ENCODE peak calls at places on chromosomes 16 and 17, in five cellular contexts. Y is body of pancreas, D is kidney, H is colonic mucosa, T is A549. B is an unnamed sample. For H3K4me1, the result is how much of the 10 kb centered on the place peaks cover.

GRCh38 chr16:31224092-31224955 is 7.4 kb upstream of the PYDC1 start:
- DNase-seq in D (no peak), Y (no peak), T (no peak), H (no peak), B (no peak)

GRCh38 chr17:18181358-18181757 is 2.3 kb upstream of the ALKBH5 start:
- DNase-seq in D (no peak), Y (no peak), H (no peak), T (no peak), B (no peak)

GRCh38 chr17:73784015-73784603 is 139.9 kb upstream of the SDK2 start:
- DNase-seq in Y (no peak), H (no peak), D (no peak), T (no peak), B (no peak)

GRCh38 chr16:75029854-75030253 is 31.0 kb downstream of the ZNRF1 start:
- DNase-seq in D (no peak), H (no peak), T (no peak), Y (no peak), B (no peak)

GRCh38 chr17:19242926-19243325 is 5.8 kb downstream of the EPN2 start:
- DNase-seq in T (no peak), Y (no peak), D (no peak), H (no peak), B (no peak)

GRCh38 chr16:78154729-78155461 is 55.4 kb downstream of the WWOX start:
- DNase-seq in Y (no peak), D (no peak), H (no peak), T (no peak), B (no peak)

GRCh38 chr16:48050871-48051270 is 104.9 kb downstream of the ABCC12 start:
- DNase-seq in Y (no peak), T (no peak), H (no peak), D (no peak), B (no peak)

GRCh38 chr17:48722201-48722907 is at the start of gene PRAC1:
- DNase-seq in H (peak), Y (no peak), T (no peak), D (no peak), B (peak)

GRCh38 chr17:40486513-40487370 is 14.7 kb downstream of the TNS4 start:
- DNase-seq in D (peak), H (no peak), Y (no peak), T (no peak), B (no peak)

GRCh38 chr16:10619271-10619849 is 39.0 kb upstream of the EMP2 start:
- DNase-seq in D (no peak), H (peak), Y (no peak), T (no peak), B (no peak)

GRCh38 chr17:27376637-27377547 is 79.4 kb upstream of the KSR1 start:
- DNase-seq in T (no peak), H (no peak), Y (no peak), D (no peak), B (no peak)

GRCh38 chr16:12801511-12802042 is 2.1 kb downstream of the CPPED1 start:
- DNase-seq in D (no peak), T (no peak), Y (peak), H (peak), B (no peak)

GRCh38 chr17:82120148-82120547 is 22.1 kb upstream of the FASN start:
- DNase-seq in T (no peak), Y (no peak), D (no peak), H (no peak), B (no peak)

GRCh38 chr17:82808006-82808405 is 31.8 kb downstream of the ZNF750 start:
- DNase-seq in Y (no peak), H (no peak), D (no peak), T (no peak), B (no peak)

GRCh38 chr17:19973146-19973545 is 4.5 kb downstream of the AKAP10 start:
- DNase-seq in D (no peak), T (no peak), Y (no peak), H (no peak), B (no peak)

GRCh38 chr17:77455111-77455877 is 314.5 kb downstream of the SEC14L1 start:
- DNase-seq in H (no peak), D (no peak), Y (no peak), T (no peak), B (no peak)

GRCh38 chr17:44972953-44973352 is 4.8 kb upstream of the C1QL1 start:
- DNase-seq in Y (no peak), H (no peak), D (no peak), T (no peak), B (no peak)

GRCh38 chr16:71929048-71929447 is 33.7 kb downstream of the IST1 start:
- DNase-seq in T (no peak), D (no peak), H (no peak), Y (no peak), B (no peak)

GRCh38 chr16:14564881-14565687 is 65.0 kb downstream of the PARN start:
- DNase-seq in D (no peak), H (no peak), Y (no peak), T (no peak), B (no peak)

GRCh38 chr16:66199189-66199588 is 167.3 kb upstream of the CDH5 start:
- DNase-seq in D (no peak), H (no peak), T (no peak), Y (peak), B (no peak)

GRCh38 chr17:17351901-17352781 is 49.0 kb downstream of the NT5M start:
- DNase-seq in H (no peak), T (no peak), D (no peak), Y (peak), B (no peak)

GRCh38 chr17:13736915-13737314 is 135.2 kb upstream of the HS3ST3A1 start:
- DNase-seq in H (no peak), D (no peak), T (no peak), Y (no peak), B (no peak)

GRCh38 chr17:9900744-9901143 is 4.3 kb downstream of the RCVRN start:
- DNase-seq in Y (peak), T (no peak), D (no peak), H (no peak), B (no peak)

GRCh38 chr17:17568772-17569195 is 22.7 kb downstream of the PEMT start:
- DNase-seq in H (peak), T (peak), Y (peak), D (peak), B (no peak)

GRCh38 chr16:86965331-86965730 is 351.9 kb downstream of the C16orf95 start:
- DNase-seq in Y (no peak), D (peak), H (no peak), T (no peak), B (no peak)

GRCh38 chr17:80474231-80474932 is 2.0 kb downstream of the NPTX1 start:
- DNase-seq in Y (no peak), T (peak), H (no peak), D (peak), B (no peak)

GRCh38 chr17:5419959-5420653 is at the start of gene RPAIN:
- DNase-seq in Y (peak), D (peak), T (peak), H (peak), B (peak)

GRCh38 chr17:39903158-39903884 is 15.1 kb downstream of the GSDMB start:
- DNase-seq in Y (no peak), D (no peak), H (no peak), T (no peak), B (no peak)

DNA sequence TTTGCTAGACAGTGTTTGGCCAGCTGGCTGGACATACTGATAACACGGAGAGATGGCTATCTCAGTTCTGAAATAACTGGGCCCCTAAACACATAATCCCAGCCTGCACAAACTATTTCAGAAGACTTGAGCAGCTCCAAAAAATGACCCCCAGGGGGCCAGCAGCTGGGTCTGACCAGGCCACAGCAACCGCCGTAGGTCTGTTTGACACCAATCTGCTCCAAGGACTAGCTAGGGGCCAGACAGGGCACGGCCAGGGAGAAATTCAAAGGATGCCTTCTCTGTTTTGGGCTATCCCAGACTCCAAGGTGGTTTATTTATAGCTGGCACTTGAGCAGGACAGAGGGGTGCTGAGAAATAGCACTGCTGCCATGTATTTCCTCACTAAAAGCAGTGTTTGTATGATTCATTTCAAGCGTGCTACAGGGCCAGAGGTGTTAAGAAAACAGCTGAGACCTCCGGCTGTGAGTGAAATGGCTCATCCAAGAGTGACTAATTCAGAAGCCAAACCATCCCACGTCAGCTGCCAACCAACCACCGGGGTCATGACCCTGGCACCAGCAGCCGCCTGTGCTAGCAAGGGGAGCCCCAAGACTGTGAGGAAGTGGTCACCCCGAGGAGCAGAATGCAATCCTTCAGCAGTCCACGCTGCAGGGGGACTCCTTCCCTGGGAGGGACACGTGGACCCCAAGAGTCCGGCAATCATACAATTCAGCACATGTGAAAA is 5.7 kb downstream of the GGA2 start:
- DNase-seq in Y (peak), D (peak), H (peak), T (peak), B (peak)
- H3K4me1 ChIP-seq in Y (half or more), D (half or more), H (under half), T (under half), B (under half)

DNA sequence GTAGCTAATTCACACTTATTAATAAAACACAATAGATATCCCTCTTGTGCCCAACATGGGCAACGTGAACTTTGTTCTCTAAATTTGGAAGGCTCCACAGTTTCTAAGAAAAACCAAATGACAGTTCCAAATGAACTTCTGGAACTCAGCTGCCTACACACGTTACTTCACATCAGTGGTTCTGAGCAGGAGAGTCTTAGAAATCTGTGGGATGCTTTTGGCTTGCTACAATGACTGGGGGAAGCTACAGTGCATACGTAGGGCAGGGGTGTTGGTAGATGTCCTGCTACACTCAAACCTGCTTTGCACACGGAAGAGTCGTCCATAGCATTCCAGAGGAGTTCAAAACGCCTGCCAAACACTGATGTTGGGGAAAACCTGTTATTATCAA is 8.0 kb downstream of the TXNDC11 start:
- DNase-seq in H (no peak), T (no peak), Y (no peak), D (no peak), B (no peak)
- H3K27ac ChIP-seq in H (no peak), T (no peak), Y (no peak), D (no peak), B (no peak)

GRCh38 chr16:2150418-2151187 is 2.2 kb downstream of the RAB26 start:
- DNase-seq in D (peak), Y (peak), H (peak), T (peak), B (peak)

GRCh38 chr16:2151188-2152091 is 3.0 kb downstream of the RAB26 start:
- DNase-seq in D (peak), T (no peak), Y (no peak), H (no peak), B (peak)

GRCh38 chr16:2148714-2149629 is 547 bp downstream of the RAB26 start:
- DNase-seq in Y (peak), T (peak), H (peak), D (peak), B (peak)

GRCh38 chr16:2147981-2148671 is at the start of gene RAB26:
- DNase-seq in T (peak), H (peak), Y (peak), D (peak), B (peak)

GRCh38 chr16:2149630-2150417 is 1.4 kb downstream of the RAB26 start:
- DNase-seq in H (no peak), Y (no peak), D (peak), T (peak), B (peak)
- H3K4me3 ChIP-seq in H (no peak), Y (no peak), D (no peak), T (peak), B (no peak)

GRCh38 chr16:70696952-70697600 is 11.2 kb upstream of the MTSS2 start:
- DNase-seq in T (no peak), D (no peak), Y (no peak), H (no peak), B (no peak)
- H3K4me1 ChIP-seq in T (half or more), D (half or more), Y (under half), H (under half), B (half or more)

GRCh38 chr17:50909765-50910661 is 43.9 kb upstream of the TOB1 start:
- DNase-seq in D (no peak), Y (peak), H (no peak), T (no peak), B (no peak)

GRCh38 chr17:50905460-50905803 is 39.3 kb upstream of the TOB1 start:
- DNase-seq in H (no peak), T (no peak), Y (peak), D (no peak), B (no peak)

GRCh38 chr17:50908860-50909764 is 43.0 kb upstream of the TOB1 start:
- DNase-seq in D (peak), H (no peak), Y (peak), T (no peak), B (no peak)

GRCh38 chr17:50906443-50906842 is 40.3 kb upstream of the TOB1 start:
- DNase-seq in T (no peak), D (peak), Y (no peak), H (no peak), B (no peak)

GRCh38 chr17:50908140-50908859 is 42.1 kb upstream of the TOB1 start:
- DNase-seq in Y (no peak), T (no peak), D (no peak), H (no peak), B (no peak)
- H3K27ac ChIP-seq in Y (peak), T (peak), D (peak), H (no peak), B (no peak)

GRCh38 chr16:30032083-30032819 is 1.2 kb upstream of the TLCD3B start:
- DNase-seq in D (no peak), T (no peak), Y (peak), H (peak), B (no peak)
- H3K4me3 ChIP-seq in D (no peak), T (no peak), Y (no peak), H (no peak), B (no peak)

DNA sequence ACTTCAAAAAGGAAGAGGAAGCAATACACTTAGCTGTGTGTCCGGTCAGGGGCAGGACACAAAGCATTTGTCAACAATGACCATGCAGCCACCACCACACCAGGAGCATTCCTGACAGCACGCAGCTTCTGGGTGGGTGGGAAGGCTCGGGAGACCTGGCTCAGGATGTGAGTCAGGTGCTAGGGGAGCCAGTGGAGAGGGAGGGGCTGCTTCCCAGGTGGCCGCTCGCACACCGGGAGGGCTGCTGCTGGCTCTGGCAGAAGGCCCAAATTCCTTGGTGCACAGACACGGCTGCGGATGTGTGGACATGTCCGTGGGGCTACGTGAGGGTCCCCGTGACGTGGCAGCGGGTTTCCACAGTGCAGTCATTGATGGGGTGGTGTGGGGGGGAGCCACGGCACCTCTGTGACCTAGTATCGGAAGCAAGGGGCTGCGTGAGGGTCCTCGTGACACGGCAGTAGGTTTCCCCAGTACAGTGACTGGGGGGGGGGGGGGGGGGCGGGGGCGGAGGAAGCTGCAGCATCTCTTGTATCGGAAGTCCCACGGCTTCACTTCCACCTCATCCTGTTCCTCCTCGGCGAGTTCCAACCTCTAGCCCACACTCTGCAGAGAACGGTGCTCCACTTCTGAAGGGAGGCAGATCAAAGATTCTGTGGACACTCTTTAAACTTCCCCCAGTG is 112.8 kb downstream of the ZNF778 start:
- DNase-seq in Y (peak), D (peak), T (peak), H (no peak), B (peak)
- H3K4me1 ChIP-seq in Y (half or more), D (under half), T (half or more), H (under half), B (half or more)

DNA sequence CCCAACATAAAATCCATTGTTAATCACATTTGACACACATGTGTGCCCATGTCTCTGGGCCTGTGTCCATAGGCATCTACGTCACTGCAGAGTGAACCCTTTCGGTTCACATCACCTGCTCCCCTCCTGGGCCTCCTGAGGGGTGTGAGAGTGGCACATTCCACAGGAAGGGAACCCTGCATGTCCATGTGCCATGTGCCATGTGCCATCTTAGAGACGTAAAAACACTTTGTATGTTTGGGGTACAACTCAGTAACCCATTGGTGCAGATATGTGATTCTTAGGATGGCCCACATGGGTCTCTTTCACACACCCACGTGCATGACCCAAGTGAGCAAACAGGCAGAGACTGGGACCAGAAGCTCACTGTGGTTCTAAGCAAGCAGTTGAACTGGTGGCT is 427.4 kb downstream of the MAF start:
- DNase-seq in D (no peak), H (no peak), Y (no peak), T (no peak), B (no peak)
- H3K27ac ChIP-seq in D (no peak), H (no peak), Y (no peak), T (no peak), B (no peak)

DNA sequence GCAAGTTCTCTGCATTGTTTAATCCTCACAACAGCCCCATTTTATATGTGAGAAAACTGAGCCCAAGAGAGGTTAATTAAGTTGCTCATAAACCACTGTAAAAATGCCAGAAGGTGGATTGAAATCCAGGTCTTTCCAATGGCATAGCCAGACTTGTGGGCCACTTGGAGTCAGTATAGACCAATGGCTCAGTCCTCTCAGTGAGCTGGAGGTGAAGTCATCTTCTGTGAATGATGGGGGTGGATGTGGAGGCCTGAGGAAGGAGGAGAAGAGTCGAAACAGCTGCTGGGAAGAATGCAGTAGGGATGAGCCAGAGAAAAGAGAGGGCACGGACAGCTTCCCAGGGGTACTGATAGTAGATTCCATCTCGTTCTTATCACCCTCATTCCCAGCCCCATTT is 213.4 kb downstream of the SOX9 start:
- DNase-seq in D (no peak), H (no peak), Y (no peak), T (no peak), B (no peak)
- H3K4me3 ChIP-seq in D (no peak), H (no peak), Y (no peak), T (no peak), B (no peak)